ENCODE peak calls at places on chromosomes 16 and 17, in nine cellular contexts. Z is Peyer's patch, Y is GM12878, O is A549, G is HCT116, S is endothelial cell of umbilical vein, X is esophagus muscularis mucosa, E is adrenal gland, C is gastrocnemius medialis. P is an unnamed sample.

GRCh38 chr16:80852261-80852872 is 48.0 kb upstream of the CDYL2 start:
- DNase-seq in Z (no peak), Y (no peak), O (peak), G (peak), S (peak), X (no peak), E (no peak), C (no peak), P (no peak)

GRCh38 chr16:86516618-86517003 is 6.3 kb downstream of the FOXF1 start:
- DNase-seq in Z (peak), Y (no peak), O (no peak), G (no peak), S (no peak), X (no peak), E (no peak), C (no peak), P (no peak)

GRCh38 chr17:71511266-71511995 is 609.4 kb upstream of the SOX9 start:
- DNase-seq in Z (no peak), Y (no peak), O (no peak), G (no peak), S (no peak), X (no peak), E (no peak), C (no peak), P (no peak)

GRCh38 chr17:77408284-77408683 is 267.5 kb downstream of the SEC14L1 start:
- DNase-seq in Z (no peak), Y (no peak), O (no peak), G (no peak), S (no peak), X (no peak), E (no peak), C (no peak), P (no peak)

GRCh38 chr16:20894388-20894787 is 5.8 kb downstream of the DCUN1D3 start:
- DNase-seq in Z (no peak), Y (no peak), O (no peak), G (no peak), S (no peak), X (no peak), E (no peak), C (peak), P (no peak)

GRCh38 chr17:81043725-81044427 is 8.9 kb downstream of the BAIAP2 start:
- DNase-seq in Z (no peak), Y (no peak), O (peak), G (peak), S (peak), X (no peak), E (no peak), C (no peak), P (no peak)

GRCh38 chr17:16929281-16929680 is 42.6 kb downstream of the TNFRSF13B start:
- DNase-seq in Z (no peak), Y (no peak), O (no peak), G (no peak), S (no peak), X (no peak), E (no peak), C (no peak), P (no peak)

GRCh38 chr16:50718061-50718760 is 23.7 kb upstream of the CYLD start:
- DNase-seq in Z (no peak), Y (no peak), O (no peak), G (no peak), S (no peak), X (no peak), E (no peak), C (no peak), P (no peak)

GRCh38 chr17:80882926-80883685 is 108.5 kb upstream of the CHMP6 start:
- DNase-seq in Z (no peak), Y (no peak), O (no peak), G (no peak), S (no peak), X (no peak), E (no peak), C (peak), P (no peak)

GRCh38 chr16:9966569-9967157 is 215.6 kb downstream of the GRIN2A start:
- DNase-seq in Z (no peak), Y (peak), O (no peak), G (no peak), S (no peak), X (peak), E (no peak), C (no peak), P (no peak)

GRCh38 chr17:64343833-64344637 is 46.6 kb downstream of the PECAM1 start:
- DNase-seq in Z (no peak), Y (no peak), O (peak), G (no peak), S (peak), X (no peak), E (peak), C (peak), P (no peak)

GRCh38 chr17:8430966-8431365 is 4.7 kb upstream of the NDEL1 start:
- DNase-seq in Z (no peak), Y (no peak), O (no peak), G (no peak), S (peak), X (no peak), E (peak), C (peak), P (peak)

GRCh38 chr17:73957564-73957963 is 245.9 kb upstream of the RPL38 start:
- DNase-seq in Z (no peak), Y (no peak), O (no peak), G (no peak), S (no peak), X (no peak), E (no peak), C (no peak), P (peak)

GRCh38 chr16:72926671-72927070 is 121.3 kb downstream of the ZFHX3 start:
- DNase-seq in Z (no peak), Y (no peak), O (no peak), G (no peak), S (no peak), X (no peak), E (no peak), C (no peak), P (no peak)

GRCh38 chr16:72924918-72925630 is 122.9 kb downstream of the ZFHX3 start:
- DNase-seq in Z (no peak), Y (no peak), O (no peak), G (no peak), S (no peak), X (no peak), E (no peak), C (no peak), P (no peak)

GRCh38 chr16:72925631-72925979 is 122.3 kb downstream of the ZFHX3 start:
- DNase-seq in Z (no peak), Y (no peak), O (no peak), G (no peak), S (no peak), X (no peak), E (no peak), C (no peak), P (no peak)

GRCh38 chr16:72928089-72928981 is 119.6 kb downstream of the ZFHX3 start:
- DNase-seq in Z (no peak), Y (no peak), O (no peak), G (no peak), S (no peak), X (no peak), E (no peak), C (no peak), P (no peak)

DNA sequence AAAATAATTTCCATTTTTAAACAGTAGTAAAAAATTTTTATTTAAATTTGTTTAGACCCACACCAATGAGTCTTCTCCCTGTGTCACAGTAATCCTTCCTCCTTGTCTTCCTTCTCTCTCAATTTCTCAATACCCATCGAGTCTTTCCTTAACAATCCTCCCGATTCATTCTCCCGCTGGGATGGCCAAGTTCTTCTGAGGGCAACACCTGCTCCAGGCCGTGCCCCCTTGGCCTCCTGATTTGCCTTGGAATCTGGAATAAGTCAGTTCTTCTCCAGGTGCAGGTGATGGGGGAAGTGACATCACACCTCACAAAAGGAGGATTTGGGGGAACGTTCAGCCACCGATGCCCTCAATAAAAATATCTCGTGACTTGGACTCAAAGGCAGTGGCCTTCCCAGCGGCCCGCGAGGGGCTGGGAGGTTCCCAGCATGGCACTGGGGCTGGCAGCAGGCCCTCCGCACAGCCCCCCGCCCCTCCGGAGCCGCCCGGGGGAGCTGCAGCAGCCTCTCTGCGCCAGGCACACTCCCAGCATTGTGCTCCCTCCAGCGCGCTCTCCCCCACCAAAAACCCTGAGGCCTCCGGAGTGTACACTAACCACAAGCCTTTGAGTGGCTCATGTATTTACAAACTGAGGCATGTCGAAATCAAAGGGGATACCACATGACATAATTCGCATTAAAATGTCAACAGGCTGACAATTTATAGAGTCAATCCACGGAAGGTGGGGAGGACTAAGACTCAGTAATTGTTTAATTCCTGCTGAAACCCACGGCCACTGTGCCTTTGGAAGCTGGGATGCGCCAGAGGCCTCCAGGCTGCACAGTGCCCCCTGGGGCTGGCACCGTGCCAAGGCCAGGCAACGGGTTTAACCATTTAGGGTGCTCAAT is 120.5 kb downstream of the ZFHX3 start:
- DNase-seq in Z (no peak), Y (no peak), O (peak), G (no peak), S (no peak), X (no peak), E (no peak), C (no peak), P (peak)
- H3K4me3 ChIP-seq in Z (no peak), Y (no peak), O (no peak), G (no peak), S (no peak), X (no peak), E (no peak), C (no peak), P (no peak)

DNA sequence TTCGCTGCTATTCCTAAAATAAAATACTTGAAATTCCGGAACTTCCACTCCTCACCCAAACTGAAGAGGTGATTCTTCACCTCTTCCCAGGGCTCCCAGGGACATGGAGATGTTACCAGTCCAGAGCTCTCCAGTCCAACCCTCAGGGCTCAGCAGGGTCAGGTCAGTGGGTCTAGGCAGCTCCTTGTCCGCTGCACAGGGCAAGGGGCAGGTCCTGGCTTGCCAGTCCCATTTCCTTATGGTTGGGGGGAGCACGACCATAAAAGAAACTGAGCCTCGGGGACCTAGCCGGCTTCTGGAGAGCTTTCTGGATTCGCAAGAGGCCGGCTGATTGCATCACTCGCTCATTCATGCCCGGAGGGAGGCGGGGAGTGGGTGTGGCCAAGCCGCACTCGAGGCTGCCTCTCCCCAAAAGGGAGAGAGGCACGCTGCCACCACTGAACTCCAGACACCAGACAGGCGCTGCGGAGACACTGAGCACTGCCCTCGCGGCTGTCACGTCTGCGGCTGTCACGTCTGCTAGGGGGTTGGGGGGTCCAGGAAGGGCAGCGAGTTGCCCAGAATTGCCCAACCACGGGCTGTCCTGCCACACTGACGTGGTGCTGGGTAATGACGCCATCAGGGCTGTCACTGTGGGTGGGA is 15.8 kb downstream of the SLC7A5 start:
- DNase-seq in Z (peak), Y (peak), O (peak), G (peak), S (peak), X (peak), E (peak), C (peak), P (peak)
- TF ChIP-seq POLR2A in Z (no peak), Y (peak), O (peak), G (peak), S (no peak), X (no peak), E (peak), C (peak), P (no peak)

GRCh38 chr16:67565470-67566100 is 3.3 kb downstream of the CTCF start:
- DNase-seq in Z (no peak), Y (no peak), O (no peak), G (no peak), S (no peak), X (no peak), E (no peak), C (no peak), P (no peak)
- H3K4me3 ChIP-seq in Z (no peak), Y (peak), O (no peak), G (no peak), S (no peak), X (no peak), E (no peak), C (no peak), P (no peak)

GRCh38 chr16:14071576-14072271 is 605 bp downstream of the MRTFB start:
- DNase-seq in Z (no peak), Y (no peak), O (peak), G (no peak), S (peak), X (no peak), E (no peak), C (no peak), P (no peak)

GRCh38 chr16:14069818-14070217 is 1.3 kb upstream of the MRTFB start:
- DNase-seq in Z (no peak), Y (no peak), O (no peak), G (no peak), S (no peak), X (no peak), E (no peak), C (no peak), P (no peak)

GRCh38 chr16:14072360-14072759 is 1.2 kb downstream of the MRTFB start:
- DNase-seq in Z (no peak), Y (no peak), O (no peak), G (no peak), S (no peak), X (no peak), E (no peak), C (no peak), P (no peak)

GRCh38 chr16:14070555-14070876 is 603 bp upstream of the MRTFB start:
- DNase-seq in Z (no peak), Y (no peak), O (no peak), G (no peak), S (no peak), X (no peak), E (no peak), C (no peak), P (no peak)

GRCh38 chr16:14070877-14071575 is at the start of gene MRTFB:
- DNase-seq in Z (peak), Y (peak), O (peak), G (peak), S (peak), X (no peak), E (peak), C (peak), P (peak)
- TF ChIP-seq POLR2A in Z (peak), Y (peak), O (peak), G (peak), S (no peak), X (no peak), E (peak), C (peak), P (no peak)

GRCh38 chr16:84806256-84806889 is 13.4 kb upstream of the CRISPLD2 start:
- DNase-seq in Z (no peak), Y (peak), O (peak), G (no peak), S (peak), X (no peak), E (no peak), C (no peak), P (peak)
- H3K4me3 ChIP-seq in Z (no peak), Y (no peak), O (peak), G (peak), S (peak), X (peak), E (no peak), C (no peak), P (no peak)

DNA sequence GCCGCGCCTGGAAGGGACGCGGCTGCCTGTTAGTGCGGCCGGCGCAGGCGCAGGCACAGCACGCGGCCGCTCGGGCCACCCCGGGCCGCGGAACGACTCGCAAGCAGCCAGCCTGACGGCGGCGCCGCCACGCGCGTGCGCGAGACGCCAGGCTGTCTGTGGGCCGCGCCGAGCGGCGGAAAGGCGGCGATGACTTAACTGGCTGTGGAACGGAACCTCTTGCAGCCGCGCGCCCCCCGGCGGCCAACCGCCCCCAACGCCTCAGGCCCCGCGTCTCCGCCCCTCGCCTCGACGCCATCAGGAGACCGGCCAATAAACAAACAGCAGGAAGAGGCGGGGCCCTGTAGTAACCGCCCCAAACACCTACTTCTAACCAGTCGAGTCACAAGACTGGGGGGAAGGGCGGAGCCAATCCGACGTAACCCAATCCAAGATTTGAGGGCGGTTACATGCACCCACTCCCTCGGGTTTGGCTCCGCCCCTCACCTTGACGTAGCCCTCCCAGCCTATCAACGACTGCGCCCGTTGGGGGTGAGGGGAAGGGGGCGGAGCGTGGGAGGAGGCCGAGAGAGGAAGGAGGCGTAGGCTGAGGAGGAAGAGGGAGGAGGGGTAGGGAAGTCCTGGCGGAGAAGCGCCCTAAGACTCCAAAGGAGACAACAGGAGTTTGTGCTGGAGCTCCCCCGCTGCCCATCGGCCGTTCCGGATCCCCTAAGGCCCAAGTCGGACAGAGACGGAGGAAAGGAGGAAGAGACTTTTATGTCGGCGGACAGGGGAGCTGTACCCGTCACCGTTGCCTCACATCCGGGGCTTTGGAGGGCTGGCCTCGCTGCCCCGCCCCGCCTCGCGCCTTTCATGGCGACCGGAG is at the start of gene FBRS:
- DNase-seq in Z (peak), Y (peak), O (peak), G (peak), S (peak), X (peak), E (peak), C (peak), P (peak)
- TF ChIP-seq POLR2A in Z (peak), Y (peak), O (peak), G (peak), S (peak), X (peak), E (peak), C (peak), P (peak)

GRCh38 chr17:42270596-42270995 is 5.6 kb downstream of the STAT5B start:
- DNase-seq in Z (no peak), Y (no peak), O (no peak), G (no peak), S (no peak), X (no peak), E (no peak), C (no peak), P (no peak)
- H3K4me3 ChIP-seq in Z (no peak), Y (no peak), O (no peak), G (no peak), S (no peak), X (no peak), E (no peak), C (no peak), P (no peak)

GRCh38 chr17:75978938-75979704 is at the start of the genes ACOX1 and TEN1:
- DNase-seq in Z (peak), Y (peak), O (peak), G (peak), S (peak), X (peak), E (peak), C (peak), P (peak)
- TF ChIP-seq POLR2A in Z (peak), Y (peak), O (peak), G (peak), S (peak), X (peak), E (peak), C (peak), P (no peak)

DNA sequence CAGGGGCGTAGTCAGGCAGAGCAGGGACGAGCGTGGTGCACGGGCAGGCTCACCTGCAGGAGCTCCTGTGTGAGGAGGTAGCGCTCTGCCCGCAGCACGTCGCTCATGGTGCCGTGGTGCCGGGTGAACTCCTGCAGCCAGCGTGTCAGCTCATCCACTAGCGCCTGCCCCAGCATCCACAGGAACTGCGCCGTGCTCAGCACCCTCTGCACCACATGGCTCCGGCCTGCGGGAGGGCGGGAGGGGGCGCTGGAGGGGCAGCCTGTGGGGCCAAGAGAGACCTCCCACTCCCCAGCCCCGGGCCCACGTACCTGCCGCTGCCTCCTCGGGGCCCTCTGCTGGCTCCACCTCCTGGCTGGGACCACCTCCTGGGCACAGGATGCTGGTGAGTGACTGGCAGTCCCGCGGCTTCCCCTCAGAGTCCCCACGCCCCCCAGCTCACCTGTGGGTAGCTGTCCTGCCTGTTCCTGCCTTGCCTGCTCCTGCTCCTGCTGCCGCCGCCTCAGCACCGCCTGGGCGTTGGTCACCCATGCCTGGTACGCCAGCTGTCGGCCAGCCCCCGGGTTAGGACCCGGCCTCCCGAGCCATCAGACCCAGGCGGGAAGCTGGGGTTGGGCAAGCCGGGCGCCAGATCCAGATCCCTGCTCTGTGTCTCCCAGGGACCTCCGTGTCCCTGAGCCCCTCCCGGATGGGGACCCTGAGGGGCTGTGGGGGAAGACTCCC is 16.6 kb downstream of the CTU2 start:
- DNase-seq in Z (no peak), Y (no peak), O (no peak), G (no peak), S (no peak), X (no peak), E (no peak), C (no peak), P (no peak)
- H3K4me3 ChIP-seq in Z (no peak), Y (no peak), O (no peak), G (no peak), S (no peak), X (no peak), E (no peak), C (no peak), P (no peak)

P was measured in lower leg skin.